ENCODE peak calls at places on chromosomes 5 and 9, in four cellular contexts. One of them, this sample, is unnamed.

GRCh38 chr9:132536124-132536523 is 46.3 kb upstream of the BARHL1 start:
- DNase-seq in HepG2: no peak
- DNase-seq in GM12878: no peak
- DNase-seq in H1: no peak
- DNase-seq in this sample: no peak

GRCh38 chr9:36862206-36863145 is 171.6 kb downstream of the PAX5 start:
- DNase-seq in HepG2: peak
- DNase-seq in GM12878: no peak
- DNase-seq in H1: no peak
- DNase-seq in this sample: peak

GRCh38 chr9:93684806-93685553 is 108.6 kb downstream of the PHF2 start:
- DNase-seq in HepG2: no peak
- DNase-seq in GM12878: no peak
- DNase-seq in H1: no peak
- DNase-seq in this sample: peak

GRCh38 chr5:177983763-177984564 is 12.1 kb downstream of the PROP1 start:
- DNase-seq in HepG2: no peak
- DNase-seq in GM12878: no peak
- DNase-seq in H1: no peak
- DNase-seq in this sample: no peak

GRCh38 chr9:137970098-137970497 is 92.5 kb downstream of the CACNA1B start:
- DNase-seq in HepG2: no peak
- DNase-seq in GM12878: no peak
- DNase-seq in H1: no peak
- DNase-seq in this sample: no peak

GRCh38 chr9:125910286-125910685 is 163.1 kb downstream of the PBX3 start:
- DNase-seq in HepG2: no peak
- DNase-seq in GM12878: no peak
- DNase-seq in H1: no peak
- DNase-seq in this sample: peak

GRCh38 chr9:114309096-114309495 is 13.8 kb upstream of the ORM1 start:
- DNase-seq in HepG2: no peak
- DNase-seq in GM12878: no peak
- DNase-seq in H1: no peak
- DNase-seq in this sample: no peak

GRCh38 chr5:130282044-130282443 is 377.8 kb downstream of the CHSY3 start:
- DNase-seq in HepG2: no peak
- DNase-seq in GM12878: no peak
- DNase-seq in H1: no peak
- DNase-seq in this sample: no peak

GRCh38 chr5:176979669-176980068 is 26.9 kb downstream of the UIMC1 start:
- DNase-seq in HepG2: no peak
- DNase-seq in GM12878: no peak
- DNase-seq in H1: no peak
- DNase-seq in this sample: no peak

GRCh38 chr9:2824564-2824963 is 19.3 kb downstream of the PUM3 start:
- DNase-seq in HepG2: no peak
- DNase-seq in GM12878: no peak
- DNase-seq in H1: no peak
- DNase-seq in this sample: peak

GRCh38 chr9:21688108-21689102 is 114.0 kb upstream of the MTAP start:
- DNase-seq in HepG2: no peak
- DNase-seq in GM12878: no peak
- DNase-seq in H1: no peak
- DNase-seq in this sample: no peak

GRCh38 chr5:15933481-15934207 is 245.9 kb downstream of the MARCHF11 start:
- DNase-seq in HepG2: no peak
- DNase-seq in GM12878: no peak
- DNase-seq in H1: no peak
- DNase-seq in this sample: no peak

GRCh38 chr5:115543931-115544370 is 624 bp downstream of the FEM1C start:
- DNase-seq in HepG2: peak
- DNase-seq in GM12878: no peak
- DNase-seq in H1: no peak
- DNase-seq in this sample: no peak
- TF ChIP-seq SP1 in HepG2: no peak
- TF ChIP-seq SP1 in GM12878: no peak
- TF ChIP-seq SP1 in H1: no peak
- TF ChIP-seq SP1 in this sample: no peak

DNA sequence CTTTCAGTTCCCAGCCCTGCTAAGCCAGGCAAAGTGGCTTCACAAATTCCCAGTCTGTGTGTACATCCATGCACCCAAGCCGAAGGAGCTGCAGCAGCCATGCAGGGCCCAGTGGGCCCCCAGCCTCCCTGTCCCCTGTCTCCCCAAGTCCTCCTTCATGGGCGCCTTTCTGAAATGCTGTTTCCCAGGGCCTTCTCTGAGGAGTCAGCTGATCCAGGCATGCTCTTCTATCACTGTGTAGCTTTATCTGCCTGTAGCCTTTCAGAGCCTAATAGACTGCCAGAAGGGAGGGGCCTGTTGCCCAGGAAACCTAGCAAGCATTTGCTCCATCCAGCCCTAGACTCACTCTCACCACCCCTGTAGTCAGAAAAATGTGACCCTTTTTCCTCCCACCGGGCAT is 47.5 kb upstream of the SHC3 start:
- DNase-seq in HepG2: no peak
- DNase-seq in GM12878: no peak
- DNase-seq in H1: peak
- DNase-seq in this sample: no peak
- TF ChIP-seq SUZ12 in HepG2: no peak
- TF ChIP-seq SUZ12 in GM12878: no peak
- TF ChIP-seq SUZ12 in H1: no peak
- TF ChIP-seq SUZ12 in this sample: no peak

GRCh38 chr9:136720887-136721338 is 8.5 kb downstream of the DIPK1B start:
- DNase-seq in HepG2: no peak
- DNase-seq in GM12878: no peak
- DNase-seq in H1: no peak
- DNase-seq in this sample: no peak

GRCh38 chr9:136717399-136717798 is 5.0 kb downstream of the DIPK1B start:
- DNase-seq in HepG2: no peak
- DNase-seq in GM12878: no peak
- DNase-seq in H1: no peak
- DNase-seq in this sample: no peak

GRCh38 chr9:136720251-136720886 is 8.0 kb downstream of the DIPK1B start:
- DNase-seq in HepG2: no peak
- DNase-seq in GM12878: no peak
- DNase-seq in H1: no peak
- DNase-seq in this sample: no peak

GRCh38 chr9:136719212-136719880 is 7.0 kb downstream of the DIPK1B start:
- DNase-seq in HepG2: no peak
- DNase-seq in GM12878: no peak
- DNase-seq in H1: no peak
- DNase-seq in this sample: no peak

DNA sequence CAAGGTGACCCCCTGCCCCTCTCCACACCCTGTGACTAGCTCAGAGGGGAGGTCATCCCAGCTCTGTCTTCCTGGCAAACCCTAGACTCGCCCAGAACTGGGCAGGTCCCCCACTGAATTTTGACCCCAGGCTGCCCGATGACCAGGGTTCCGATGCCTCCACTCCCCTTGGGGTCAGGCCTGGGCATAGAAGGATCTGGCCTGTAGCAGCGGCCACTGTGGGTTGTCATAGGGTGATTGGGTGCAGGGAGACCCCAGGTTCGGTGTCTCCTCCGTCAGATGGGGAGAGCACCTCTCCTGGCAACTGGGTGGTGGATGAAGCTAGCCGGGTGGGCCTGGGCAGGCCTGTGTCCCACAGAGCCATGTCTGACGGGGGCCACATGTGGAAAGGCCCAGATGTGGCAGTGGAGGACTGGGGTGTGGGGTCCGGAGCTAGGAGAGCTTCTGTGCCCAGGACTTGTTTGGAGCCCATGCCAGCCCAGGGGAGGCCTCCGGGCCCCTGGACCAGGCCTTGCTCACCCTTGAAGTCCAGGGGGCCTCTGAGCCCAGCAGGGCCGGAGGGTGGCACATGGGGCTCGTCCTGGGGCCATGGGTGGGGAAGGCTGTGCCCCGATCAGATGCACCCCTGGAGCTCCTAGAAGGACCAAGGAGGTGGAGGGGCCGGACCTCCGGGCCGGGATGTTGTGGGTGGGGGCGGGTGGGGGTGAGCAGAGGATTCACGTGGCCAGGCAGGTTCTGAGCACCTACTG is 6.3 kb downstream of the DIPK1B start:
- DNase-seq in HepG2: no peak
- DNase-seq in GM12878: no peak
- DNase-seq in H1: no peak
- DNase-seq in this sample: no peak
- TF ChIP-seq SP1 in HepG2: no peak
- TF ChIP-seq SP1 in GM12878: no peak
- TF ChIP-seq SP1 in H1: no peak
- TF ChIP-seq SP1 in this sample: no peak

GRCh38 chr5:59799668-59800374 is 93.7 kb downstream of the PDE4D start:
- DNase-seq in HepG2: peak
- DNase-seq in GM12878: peak
- DNase-seq in H1: no peak
- DNase-seq in this sample: peak
- TF ChIP-seq SUZ12 in HepG2: no peak
- TF ChIP-seq SUZ12 in GM12878: no peak
- TF ChIP-seq SUZ12 in H1: no peak
- TF ChIP-seq SUZ12 in this sample: no peak

DNA sequence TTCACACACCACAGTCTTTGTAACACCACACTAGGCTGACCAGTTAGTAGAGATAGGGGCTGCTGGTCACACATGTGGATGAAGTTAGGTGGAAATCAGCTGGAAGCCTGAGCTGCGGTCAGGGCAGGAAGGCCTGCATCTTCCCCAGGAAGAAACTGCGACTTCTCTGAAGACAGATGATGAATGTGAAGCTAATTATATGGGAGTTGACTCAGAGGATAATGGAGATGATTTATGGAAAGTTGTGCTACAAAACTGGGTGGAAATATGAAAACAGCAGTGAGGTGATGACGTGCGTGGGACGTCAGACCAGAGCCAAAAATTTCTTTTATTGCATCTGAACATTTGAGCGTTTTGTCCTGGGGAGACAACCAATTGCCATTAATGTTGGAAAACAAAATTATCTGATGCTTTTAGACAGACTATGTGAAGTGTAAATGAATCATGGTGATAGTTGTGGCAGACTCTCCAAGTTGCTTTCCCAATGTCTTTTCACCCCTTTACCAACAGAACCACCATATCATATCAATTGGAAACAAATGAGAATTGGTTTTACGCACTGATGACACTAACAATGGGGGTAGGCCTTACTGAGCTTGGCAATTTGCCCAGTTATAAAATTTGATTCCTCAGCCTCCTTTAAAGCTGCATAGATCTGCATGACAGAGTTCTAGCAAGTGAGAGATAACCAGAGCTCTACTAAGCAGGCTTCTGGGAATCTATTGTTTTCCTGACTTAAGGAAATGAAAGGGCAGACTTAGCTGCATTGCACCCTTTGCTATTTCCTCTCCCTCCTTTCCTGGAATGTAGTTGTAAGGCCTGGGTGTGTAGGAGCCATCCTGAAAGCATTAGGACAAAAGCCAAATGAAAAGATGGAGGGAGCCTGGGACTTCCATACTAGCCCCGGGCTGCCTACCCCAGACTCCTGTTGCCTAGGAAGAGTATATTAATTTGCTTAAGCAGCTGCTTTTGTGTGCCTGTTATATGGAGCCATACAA is 84.0 kb downstream of the RAB3C start:
- DNase-seq in HepG2: no peak
- DNase-seq in GM12878: no peak
- DNase-seq in H1: no peak
- DNase-seq in this sample: no peak
- TF ChIP-seq SP1 in HepG2: no peak
- TF ChIP-seq SP1 in GM12878: no peak
- TF ChIP-seq SP1 in H1: no peak
- TF ChIP-seq SP1 in this sample: no peak

GRCh38 chr5:180396931-180397330 is 43.8 kb upstream of the GFPT2 start:
- DNase-seq in HepG2: no peak
- DNase-seq in GM12878: no peak
- DNase-seq in H1: no peak
- DNase-seq in this sample: peak
- TF ChIP-seq SUZ12 in HepG2: no peak
- TF ChIP-seq SUZ12 in GM12878: no peak
- TF ChIP-seq SUZ12 in H1: no peak
- TF ChIP-seq SUZ12 in this sample: no peak

DNA sequence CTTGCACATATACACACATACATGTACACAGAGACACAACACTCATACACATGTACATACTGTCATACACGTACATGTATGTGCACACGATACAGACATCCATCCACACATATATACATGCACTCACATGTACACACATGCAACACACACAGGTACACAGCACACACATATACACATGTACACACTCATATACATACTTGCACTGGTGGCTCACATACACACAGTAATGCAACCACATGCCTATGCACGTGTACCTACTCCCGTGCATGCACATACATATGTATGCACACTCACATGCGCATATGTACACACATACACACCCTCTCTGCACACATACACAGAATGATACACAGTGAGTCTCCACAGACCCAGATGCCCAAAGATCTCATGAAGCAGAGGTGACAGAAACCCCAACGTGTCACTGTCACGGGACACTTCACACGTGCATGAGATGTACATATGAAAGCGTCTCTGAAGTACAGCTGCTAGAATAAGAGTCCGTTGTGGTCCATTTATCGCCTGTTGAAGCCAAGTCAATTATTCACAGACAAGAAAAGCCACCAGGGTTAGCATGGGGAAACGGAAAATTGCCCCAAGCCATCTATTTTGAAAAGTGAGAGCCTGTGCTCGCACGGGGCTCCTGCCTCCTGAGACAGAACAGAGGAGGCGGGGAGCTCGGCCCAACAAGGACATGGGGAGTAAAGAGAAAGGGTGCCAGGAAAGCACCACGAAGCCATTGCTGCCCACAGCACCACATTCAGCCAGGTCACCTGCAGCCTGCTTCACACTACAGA is 24.9 kb downstream of the LPCAT1 start:
- DNase-seq in HepG2: no peak
- DNase-seq in GM12878: peak
- DNase-seq in H1: no peak
- DNase-seq in this sample: no peak
- TF ChIP-seq SP1 in HepG2: no peak
- TF ChIP-seq SP1 in GM12878: no peak
- TF ChIP-seq SP1 in H1: no peak
- TF ChIP-seq SP1 in this sample: no peak

GRCh38 chr5:61658592-61659008 is 326.5 kb downstream of the ZSWIM6 start:
- DNase-seq in HepG2: peak
- DNase-seq in GM12878: peak
- DNase-seq in H1: peak
- DNase-seq in this sample: peak
- TF ChIP-seq SUZ12 in HepG2: no peak
- TF ChIP-seq SUZ12 in GM12878: no peak
- TF ChIP-seq SUZ12 in H1: no peak
- TF ChIP-seq SUZ12 in this sample: no peak

GRCh38 chr9:133557581-133557980 is 23.1 kb downstream of the ADAMTSL2 start:
- DNase-seq in HepG2: no peak
- DNase-seq in GM12878: no peak
- DNase-seq in H1: no peak
- DNase-seq in this sample: no peak
- TF ChIP-seq SP1 in HepG2: no peak
- TF ChIP-seq SP1 in GM12878: no peak
- TF ChIP-seq SP1 in H1: no peak
- TF ChIP-seq SP1 in this sample: no peak